ENCODE peak calls at places on chromosomes 13 and 19, in seven cellular contexts. W is upper lobe of right lung, H is omental fat pad, F is mammary epithelial cell, G is WTC11, K is thoracic aorta, Q is tibial nerve. X is an unnamed sample.

GRCh38 chr13:68176486-68176885 is 946.4 kb upstream of the PCDH9 start:
- DNase-seq in W (no peak), H (no peak), F (peak; percentile 33), G (no peak), K (no peak), Q (no peak), X (no peak)

GRCh38 chr19:53868892-53869804 is 1.5 kb downstream of the MYADM start:
- DNase-seq in W (peak; percentile 95), H (peak; percentile 74), F (peak; percentile 81), G (peak; percentile 85), K (peak; percentile 69), Q (peak; percentile 71), X (peak; percentile 84)

GRCh38 chr19:14383556-14383897 is 2.3 kb downstream of the ADGRE5 start:
- DNase-seq in W (no peak), H (no peak), F (no peak), G (no peak), K (no peak), Q (no peak), X (no peak)

GRCh38 chr13:80341771-80342271 is 895 bp upstream of the SPRY2 start:
- DNase-seq in W (peak; percentile 83), H (no peak), F (no peak), G (peak; percentile 66), K (no peak), Q (no peak), X (peak; percentile 37)

GRCh38 chr13:37648604-37649003 is 50.0 kb upstream of the POSTN start:
- DNase-seq in W (no peak), H (no peak), F (peak; percentile 16), G (no peak), K (no peak), Q (no peak), X (no peak)

GRCh38 chr13:97141564-97142005 is 80.5 kb upstream of the MBNL2 start:
- DNase-seq in W (no peak), H (no peak), F (peak; percentile 91), G (peak; percentile 17), K (no peak), Q (no peak), X (peak; percentile 17)

GRCh38 chr19:1826557-1827521 is 14.8 kb upstream of the ATP8B3 start:
- DNase-seq in W (no peak), H (no peak), F (no peak), G (peak; percentile 42), K (no peak), Q (no peak), X (no peak)

GRCh38 chr19:49506575-49507105 is 5.8 kb upstream of the FCGRT start:
- DNase-seq in W (peak; percentile 73), H (no peak), F (peak; percentile 52), G (peak; percentile 89), K (no peak), Q (no peak), X (no peak)

GRCh38 chr13:36096411-36097184 is 34.6 kb downstream of the DCLK1 start:
- DNase-seq in W (no peak), H (no peak), F (peak; percentile 4), G (no peak), K (no peak), Q (no peak), X (no peak)

GRCh38 chr13:50676602-50677001 is 166.9 kb downstream of the DLEU7 start:
- DNase-seq in W (no peak), H (no peak), F (peak; percentile 50), G (no peak), K (no peak), Q (no peak), X (no peak)

GRCh38 chr19:17473041-17473440 is 2.7 kb downstream of the SLC27A1 start:
- DNase-seq in W (no peak), H (no peak), F (peak; percentile 69), G (no peak), K (no peak), Q (no peak), X (no peak)

GRCh38 chr13:109868583-109869311 is 82.4 kb upstream of the IRS2 start:
- DNase-seq in W (no peak), H (no peak), F (no peak), G (no peak), K (no peak), Q (no peak), X (no peak)

GRCh38 chr19:33675501-33676124 is 53.9 kb downstream of the CHST8 start:
- DNase-seq in W (peak; percentile 13), H (no peak), F (no peak), G (no peak), K (no peak), Q (no peak), X (no peak)

GRCh38 chr13:44116562-44117315 is 237.0 kb downstream of the LACC1 start:
- DNase-seq in W (no peak), H (no peak), F (no peak), G (no peak), K (no peak), Q (no peak), X (no peak)

DNA sequence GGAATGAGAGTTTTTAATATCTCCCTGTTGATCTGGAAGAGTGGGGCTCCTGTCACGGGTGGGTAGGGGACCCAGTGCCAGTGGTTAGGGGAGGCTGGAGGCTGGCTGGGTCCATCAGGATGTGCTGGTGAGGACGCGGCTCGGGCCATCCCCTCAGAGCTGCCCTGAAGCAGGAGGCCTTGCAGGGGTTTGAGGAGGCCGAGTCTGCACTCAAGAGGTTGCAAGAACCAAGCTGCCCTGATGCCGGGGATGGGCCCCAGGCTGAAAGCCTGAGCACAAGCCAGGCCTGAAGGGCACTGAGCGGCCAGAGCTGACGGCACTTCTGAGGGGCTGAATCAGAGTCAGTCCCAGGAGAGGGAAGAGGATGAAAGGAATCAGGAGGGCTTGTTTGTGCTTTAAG is 92.9 kb downstream of the RGCC start:
- DNase-seq in W (no peak), H (no peak), F (no peak), G (no peak), K (no peak), Q (no peak), X (no peak)
- TF ChIP-seq CTCF in W (no peak), H (no peak), F (no peak), G (no peak), K (no peak), Q (no peak), X (no peak)

GRCh38 chr13:108214511-108215383 is 589 bp downstream of the LIG4 start:
- DNase-seq in W (peak; percentile 66), H (no peak), F (peak; percentile 14), G (peak; percentile 17), K (no peak), Q (no peak), X (no peak)

GRCh38 chr13:108213946-108214345 is 1.4 kb downstream of the LIG4 start:
- DNase-seq in W (no peak), H (no peak), F (peak; percentile 40), G (no peak), K (no peak), Q (no peak), X (no peak)

GRCh38 chr13:108218044-108218974 is at the start of gene ABHD13:
- DNase-seq in W (peak; percentile 96), H (peak; percentile 67), F (peak; percentile 93), G (peak; percentile 87), K (peak; percentile 68), Q (peak; percentile 69), X (peak; percentile 90)

GRCh38 chr13:108212901-108213300 is 2.4 kb downstream of the LIG4 start:
- DNase-seq in W (no peak), H (no peak), F (no peak), G (no peak), K (no peak), Q (no peak), X (no peak)

GRCh38 chr13:108215428-108215827 is at the start of gene LIG4:
- DNase-seq in W (peak; percentile 97), H (no peak), F (peak; percentile 80), G (peak; percentile 94), K (peak; percentile 35), Q (peak; percentile 51), X (peak; percentile 94)
- TF ChIP-seq CTCF in W (no peak), H (no peak), F (no peak), G (no peak), K (no peak), Q (no peak), X (no peak)

DNA sequence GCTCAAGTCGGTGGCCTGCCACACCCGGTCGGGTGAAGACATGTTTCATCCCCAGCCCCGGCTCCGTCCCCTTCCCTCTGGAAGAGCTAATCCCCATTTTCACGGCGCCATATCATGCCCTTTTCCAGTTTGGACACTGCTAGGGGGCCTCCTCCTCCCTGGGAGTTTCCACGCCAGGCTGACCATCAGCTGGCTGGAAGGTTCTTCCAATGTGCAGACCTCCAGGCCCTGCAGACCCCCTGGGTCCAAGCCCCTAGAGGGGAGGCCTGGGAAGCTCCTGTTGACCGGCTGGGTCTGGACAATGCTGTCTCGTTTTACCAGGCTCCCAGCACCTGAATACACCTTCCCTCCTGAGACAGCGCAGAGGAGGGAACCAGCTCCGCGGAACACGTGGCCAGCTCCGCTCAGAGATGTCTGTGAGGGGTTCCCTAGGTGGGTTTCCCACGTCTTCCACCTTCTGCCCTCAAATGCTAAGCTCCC is 44.7 kb upstream of the RANBP3 start:
- DNase-seq in W (no peak), H (no peak), F (no peak), G (no peak), K (no peak), Q (no peak), X (no peak)
- TF ChIP-seq CTCF in W (no peak), H (no peak), F (no peak), G (peak; percentile 14), K (no peak), Q (no peak), X (no peak)

DNA sequence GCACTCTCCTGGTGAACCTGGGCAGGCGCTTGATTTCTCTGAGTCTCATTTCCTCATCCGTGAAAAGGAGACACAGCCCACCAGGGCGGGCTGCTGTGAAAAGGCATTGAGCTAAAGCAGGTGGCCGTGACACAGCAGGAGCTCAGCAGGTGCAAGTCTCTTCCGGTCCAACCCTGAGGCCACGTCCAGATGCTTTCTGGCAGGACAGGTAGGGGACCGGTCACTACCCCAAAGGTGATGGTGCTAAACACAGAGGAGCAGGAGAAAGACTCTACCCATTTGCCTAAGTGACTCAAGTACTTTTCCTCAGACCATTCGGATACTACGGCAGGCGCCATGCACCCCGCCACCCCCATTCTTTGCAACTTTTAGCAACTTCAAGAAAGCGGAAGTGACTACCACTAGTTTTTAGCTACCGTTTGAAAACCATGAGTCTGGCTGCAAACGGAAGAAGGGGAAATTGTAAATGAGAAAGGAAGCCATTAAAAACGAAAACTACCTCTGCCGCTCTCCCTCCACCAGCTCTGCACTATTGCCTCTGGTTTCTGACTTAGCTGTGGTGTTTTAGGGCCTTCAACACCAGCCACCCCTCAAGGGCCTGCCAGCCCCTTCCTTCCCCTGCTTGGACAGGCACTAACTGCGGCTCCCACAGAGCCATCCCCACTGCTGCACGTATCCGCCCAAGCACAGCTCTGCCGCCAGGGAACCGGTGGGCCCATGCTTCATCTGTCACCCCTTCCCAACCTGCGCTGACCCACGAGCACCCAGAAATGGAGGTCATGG is 4.8 kb downstream of the PPP6R1 start:
- DNase-seq in W (peak; percentile 58), H (no peak), F (no peak), G (no peak), K (no peak), Q (no peak), X (no peak)
- TF ChIP-seq CTCF in W (no peak), H (no peak), F (no peak), G (no peak), K (no peak), Q (no peak), X (no peak)